ENCODE peak calls at places on chromosome 11, in six cellular contexts. D, C, Z, R, M and B are unnamed samples.

GRCh38 chr11:68016904-68017817 is 7.0 kb downstream of the ALDH3B1 start:
- DNase-seq in D (no peak), C (no peak), Z (no peak), R (no peak), M (no peak), B (no peak)

GRCh38 chr11:111358038-111359001 is 20.8 kb downstream of the POU2AF1 start:
- DNase-seq in D (no peak), C (no peak), Z (no peak), R (no peak), M (no peak), B (no peak)

GRCh38 chr11:69866648-69867047 is 47.4 kb upstream of the FGF3 start:
- DNase-seq in D (no peak), C (no peak), Z (no peak), R (no peak), M (no peak), B (no peak)

GRCh38 chr11:32434387-32435151 is 770 bp downstream of the WT1 start:
- DNase-seq in D (no peak), C (no peak), Z (peak; percentile 69), R (no peak), M (no peak), B (no peak)

GRCh38 chr11:68113986-68114385 is 7.2 kb downstream of the CHKA start:
- DNase-seq in D (no peak), C (no peak), Z (no peak), R (no peak), M (no peak), B (no peak)

GRCh38 chr11:78868563-78868962 is 293.9 kb upstream of the NARS2 start:
- DNase-seq in D (no peak), C (no peak), Z (no peak), R (no peak), M (no peak), B (no peak)

GRCh38 chr11:816433-816779 is 2.3 kb upstream of the PNPLA2 start:
- DNase-seq in D (no peak), C (no peak), Z (no peak), R (no peak), M (no peak), B (no peak)

GRCh38 chr11:83662494-83662893 is 376.3 kb upstream of the CCDC90B start:
- DNase-seq in D (no peak), C (no peak), Z (no peak), R (no peak), M (no peak), B (no peak)

GRCh38 chr11:74703211-74703610 is 28.0 kb downstream of the CHRDL2 start:
- DNase-seq in D (no peak), C (no peak), Z (no peak), R (no peak), M (no peak), B (no peak)

GRCh38 chr11:110832080-110832479 is 119.8 kb upstream of the ARHGAP20 start:
- DNase-seq in D (no peak), C (no peak), Z (no peak), R (no peak), M (no peak), B (no peak)

GRCh38 chr11:34528072-34528471 is 14.5 kb upstream of the ELF5 start:
- DNase-seq in D (no peak), C (no peak), Z (no peak), R (no peak), M (no peak), B (no peak)

GRCh38 chr11:35165416-35166368 is 26.7 kb downstream of the CD44 start:
- DNase-seq in D (peak; percentile 93), C (peak; percentile 88), Z (peak; percentile 45), R (no peak), M (no peak), B (no peak)

GRCh38 chr11:85658180-85658579 is 6.7 kb downstream of the CREBZF start:
- DNase-seq in D (no peak), C (no peak), Z (no peak), R (no peak), M (no peak), B (no peak)

GRCh38 chr11:108494182-108494581 is 4.0 kb downstream of the POGLUT3 start:
- DNase-seq in D (no peak), C (no peak), Z (no peak), R (no peak), M (no peak), B (no peak)

GRCh38 chr11:114179234-114179941 is 116.8 kb upstream of the NNMT start:
- DNase-seq in D (no peak), C (no peak), Z (no peak), R (peak; percentile 85), M (no peak), B (no peak)

GRCh38 chr11:40391679-40392078 is 1067.8 kb downstream of the LRRC4C start:
- DNase-seq in D (no peak), C (no peak), Z (no peak), R (no peak), M (no peak), B (no peak)

GRCh38 chr11:34749666-34750659 is 129.1 kb downstream of the EHF start:
- DNase-seq in D (no peak), C (no peak), Z (no peak), R (peak; percentile 55), M (no peak), B (no peak)

GRCh38 chr11:2534131-2534956 is 89.5 kb downstream of the KCNQ1 start:
- DNase-seq in D (no peak), C (no peak), Z (no peak), R (peak; percentile 80), M (peak; percentile 30), B (peak; percentile 28)

GRCh38 chr11:926341-926916 is 759 bp downstream of the AP2A2 start:
- DNase-seq in D (no peak), C (no peak), Z (peak; percentile 24), R (peak; percentile 52), M (no peak), B (peak; percentile 65)

GRCh38 chr11:11218287-11218986 is 134.6 kb downstream of the CSNK2A3 start:
- DNase-seq in D (no peak), C (no peak), Z (no peak), R (peak; percentile 12), M (no peak), B (no peak)

GRCh38 chr11:69832561-69833413 is 13.6 kb upstream of the FGF3 start:
- DNase-seq in D (no peak), C (no peak), Z (peak; percentile 71), R (peak; percentile 35), M (no peak), B (no peak)

GRCh38 chr11:128845334-128845780 is 21.7 kb downstream of the KCNJ1 start:
- DNase-seq in D (peak; percentile 47), C (no peak), Z (no peak), R (no peak), M (no peak), B (no peak)

GRCh38 chr11:133343951-133344350 is 188.3 kb downstream of the OPCML start:
- DNase-seq in D (no peak), C (no peak), Z (no peak), R (no peak), M (no peak), B (no peak)

GRCh38 chr11:123233978-123234340 is 38.9 kb upstream of the CLMP start:
- DNase-seq in D (no peak), C (no peak), Z (no peak), R (no peak), M (no peak), B (no peak)

GRCh38 chr11:37040921-37041320 is 442.9 kb upstream of the RAG2 start:
- DNase-seq in D (no peak), C (no peak), Z (no peak), R (no peak), M (no peak), B (no peak)

GRCh38 chr11:3121931-3122774 is 43.0 kb downstream of the OSBPL5 start:
- DNase-seq in D (no peak), C (no peak), Z (no peak), R (no peak), M (no peak), B (no peak)

GRCh38 chr11:22197139-22197893 is 4.4 kb downstream of the ANO5 start:
- DNase-seq in D (no peak), C (no peak), Z (no peak), R (no peak), M (no peak), B (no peak)

GRCh38 chr11:111591187-111591960 is 10.9 kb upstream of the SIK2 start:
- DNase-seq in D (no peak), C (no peak), Z (no peak), R (no peak), M (no peak), B (no peak)

GRCh38 chr11:90593099-90593498 is 370.2 kb upstream of the CHORDC1 start:
- DNase-seq in D (no peak), C (no peak), Z (no peak), R (no peak), M (no peak), B (no peak)

GRCh38 chr11:120985718-120986569 is 38.0 kb upstream of the TBCEL start:
- DNase-seq in D (no peak), C (no peak), Z (peak; percentile 85), R (peak; percentile 72), M (peak; percentile 9), B (peak; percentile 28)
- H3K4me3 ChIP-seq in D (no peak overlapping the region), C (peak overlapping the region; percentile 44), Z (peak overlapping the region; percentile 68), R (no peak overlapping the region), M (peak overlapping the region; percentile 37), B (peak overlapping the region; percentile 37)

GRCh38 chr11:104761511-104761910 is 136.7 kb downstream of the CASP12 start:
- DNase-seq in D (no peak), C (no peak), Z (no peak), R (no peak), M (no peak), B (no peak)

GRCh38 chr11:104764718-104765045 is 133.6 kb downstream of the CASP12 start:
- DNase-seq in D (no peak), C (no peak), Z (no peak), R (no peak), M (no peak), B (peak; percentile 13)

GRCh38 chr11:104763930-104764717 is 134.1 kb downstream of the CASP12 start:
- DNase-seq in D (no peak), C (no peak), Z (no peak), R (no peak), M (no peak), B (no peak)

GRCh38 chr11:104765401-104765800 is 132.9 kb downstream of the CASP12 start:
- DNase-seq in D (no peak), C (no peak), Z (no peak), R (no peak), M (no peak), B (no peak)

DNA sequence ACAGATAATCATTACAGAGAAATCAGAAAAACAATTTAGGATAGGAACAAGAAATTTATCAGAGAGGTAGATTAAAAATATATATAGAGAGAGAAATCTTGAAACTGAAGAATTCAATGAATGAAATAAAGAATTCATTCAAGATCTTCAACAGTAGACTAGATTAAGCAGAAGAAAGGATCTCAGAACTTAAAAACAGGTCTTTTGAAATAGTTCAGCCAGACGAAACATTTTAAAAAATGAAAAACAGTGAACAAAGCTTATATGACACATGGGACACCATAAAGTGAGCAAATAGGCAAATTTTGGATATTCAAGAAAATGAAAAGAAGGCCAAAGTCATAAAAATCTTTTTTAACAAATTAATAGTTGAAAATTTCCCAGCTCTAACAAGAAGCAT is 138.8 kb downstream of the CASP12 start:
- DNase-seq in D (no peak), C (no peak), Z (no peak), R (no peak), M (no peak), B (no peak)
- H3K27ac ChIP-seq in D (no peak overlapping the region), C (no peak overlapping the region), Z (no peak overlapping the region), R (no peak overlapping the region), M (no peak overlapping the region), B (no peak overlapping the region)

GRCh38 chr11:47560431-47560830 is 5.0 kb upstream of the PTPMT1 start:
- DNase-seq in D (no peak), C (no peak), Z (no peak), R (no peak), M (no peak), B (no peak)
- H3K4me3 ChIP-seq in D (no peak overlapping the region), C (no peak overlapping the region), Z (no peak overlapping the region), R (no peak overlapping the region), M (no peak overlapping the region), B (no peak overlapping the region)

GRCh38 chr11:65165847-65166317 is 4.2 kb upstream of the SPDYC start:
- DNase-seq in D (no peak), C (no peak), Z (no peak), R (no peak), M (no peak), B (peak; percentile 39)
- H3K27ac ChIP-seq in D (no peak overlapping the region), C (no peak overlapping the region), Z (no peak overlapping the region), R (no peak overlapping the region), M (no peak overlapping the region), B (no peak overlapping the region)